ENCODE peak calls at places on chromosomes 2 and 18, in eight cellular contexts. C is tibial nerve; P is fibroblast of lung; K is CD4-positive, CD25-positive, alpha-beta regulatory T cell; Y is neural progenitor cell; X is neuronal stem cell; Z is cardiac muscle cell; L is esophagus squamous epithelium. D is an unnamed sample.

GRCh38 chr2:77161009-77161408 is 361.2 kb downstream of the LRRTM4 start:
- DNase-seq in C (no peak), P (peak; percentile 73), K (no peak), Y (no peak), X (no peak), Z (peak; percentile 3), L (no peak), D (no peak)

GRCh38 chr2:120013569-120014223 is 819 bp downstream of the EPB41L5 start:
- DNase-seq in C (no peak), P (peak; percentile 5), K (no peak), Y (no peak), X (no peak), Z (no peak), L (no peak), D (no peak)

GRCh38 chr2:168687314-168687713 is 115.1 kb upstream of the NOSTRIN start:
- DNase-seq in C (no peak), P (peak; percentile 36), K (no peak), Y (peak; percentile 21), X (no peak), Z (peak; percentile 39), L (no peak), D (no peak)

GRCh38 chr2:221323513-221323912 is 248.6 kb downstream of the EPHA4 start:
- DNase-seq in C (no peak), P (no peak), K (no peak), Y (no peak), X (no peak), Z (no peak), L (no peak), D (no peak)

GRCh38 chr2:136253288-136254004 is 135.5 kb upstream of the CXCR4 start:
- DNase-seq in C (no peak), P (no peak), K (no peak), Y (no peak), X (no peak), Z (no peak), L (no peak), D (no peak)

GRCh38 chr18:45652703-45653490 is 37.6 kb downstream of the SLC14A2 start:
- DNase-seq in C (no peak), P (peak; percentile 62), K (no peak), Y (no peak), X (no peak), Z (no peak), L (no peak), D (no peak)

GRCh38 chr2:171957061-171957460 is 34.8 kb downstream of the HAT1 start:
- DNase-seq in C (no peak), P (no peak), K (no peak), Y (peak; percentile 9), X (no peak), Z (peak; percentile 3), L (no peak), D (no peak)

GRCh38 chr18:27540126-27540525 is 355.0 kb upstream of the CHST9 start:
- DNase-seq in C (no peak), P (no peak), K (no peak), Y (peak; percentile 67), X (peak; percentile 32), Z (no peak), L (no peak), D (no peak)

GRCh38 chr18:35603528-35603927 is 22.0 kb downstream of the GALNT1 start:
- DNase-seq in C (no peak), P (no peak), K (no peak), Y (no peak), X (no peak), Z (no peak), L (no peak), D (no peak)
- H3K9me3 ChIP-seq in C (no peaks in the 10 kb centered on the region), P (no peaks in the 10 kb centered on the region), K (peaks cover 19% of the 10 kb centered on the region), Y (peaks cover 4% of the 10 kb centered on the region), X (peaks cover 51% of the 10 kb centered on the region), Z (no peaks in the 10 kb centered on the region), L (no peaks in the 10 kb centered on the region), D (peaks cover 9% of the 10 kb centered on the region)

DNA sequence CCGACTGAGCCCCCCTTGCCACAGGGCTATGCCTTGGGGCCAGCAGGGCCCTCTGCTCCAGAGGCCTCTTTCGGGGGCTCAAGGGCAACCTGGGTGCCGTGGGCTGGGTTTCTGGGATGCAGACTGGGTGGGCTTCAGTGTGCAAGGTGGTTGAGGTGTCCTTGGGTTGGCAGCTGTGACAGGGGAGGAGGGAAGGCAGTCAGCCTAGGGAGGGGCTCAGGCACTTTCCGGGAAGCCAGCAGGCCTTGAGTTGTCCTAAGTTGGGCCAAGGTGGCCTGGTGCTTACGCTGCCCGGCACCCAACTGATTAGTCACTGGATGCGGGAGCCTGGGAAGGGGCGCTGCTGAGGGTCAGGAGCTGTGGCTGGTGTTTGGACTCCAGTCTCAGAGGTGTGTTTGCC is 199.5 kb downstream of the TWIST2 start:
- DNase-seq in C (no peak), P (no peak), K (no peak), Y (no peak), X (no peak), Z (no peak), L (no peak), D (no peak)
- H3K9me3 ChIP-seq in C (no peaks in the 10 kb centered on the region), P (no peaks in the 10 kb centered on the region), K (no peaks in the 10 kb centered on the region), Y (no peaks in the 10 kb centered on the region), X (no peaks in the 10 kb centered on the region), Z (no peaks in the 10 kb centered on the region), L (no peaks in the 10 kb centered on the region), D (no peaks in the 10 kb centered on the region)

DNA sequence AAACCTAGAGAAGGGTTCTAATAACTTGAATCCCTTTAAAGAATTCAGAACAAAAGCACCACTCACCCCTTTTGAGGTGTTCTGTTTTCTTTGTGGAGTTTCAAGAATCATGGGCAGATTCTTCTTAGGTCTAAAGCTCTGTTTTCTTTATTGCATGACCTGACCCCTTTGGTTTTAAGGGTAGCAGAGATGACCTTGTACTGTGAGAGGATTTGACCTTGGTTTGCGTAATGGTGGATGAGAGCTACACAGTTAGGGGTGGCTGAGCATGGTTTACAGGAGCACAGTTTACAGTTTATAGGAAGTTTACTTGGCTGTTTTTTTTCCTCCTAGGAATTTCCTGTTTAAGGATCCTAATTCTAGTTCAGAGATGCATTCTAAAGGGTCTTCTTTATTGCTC is 1095.6 kb upstream of the NRXN1 start:
- DNase-seq in C (no peak), P (no peak), K (no peak), Y (no peak), X (no peak), Z (no peak), L (no peak), D (no peak)
- H3K9me3 ChIP-seq in C (no peaks in the 10 kb centered on the region), P (no peaks in the 10 kb centered on the region), K (no peaks in the 10 kb centered on the region), Y (peaks cover 9% of the 10 kb centered on the region), X (no peaks in the 10 kb centered on the region), Z (no peaks in the 10 kb centered on the region), L (no peaks in the 10 kb centered on the region), D (no peaks in the 10 kb centered on the region)

DNA sequence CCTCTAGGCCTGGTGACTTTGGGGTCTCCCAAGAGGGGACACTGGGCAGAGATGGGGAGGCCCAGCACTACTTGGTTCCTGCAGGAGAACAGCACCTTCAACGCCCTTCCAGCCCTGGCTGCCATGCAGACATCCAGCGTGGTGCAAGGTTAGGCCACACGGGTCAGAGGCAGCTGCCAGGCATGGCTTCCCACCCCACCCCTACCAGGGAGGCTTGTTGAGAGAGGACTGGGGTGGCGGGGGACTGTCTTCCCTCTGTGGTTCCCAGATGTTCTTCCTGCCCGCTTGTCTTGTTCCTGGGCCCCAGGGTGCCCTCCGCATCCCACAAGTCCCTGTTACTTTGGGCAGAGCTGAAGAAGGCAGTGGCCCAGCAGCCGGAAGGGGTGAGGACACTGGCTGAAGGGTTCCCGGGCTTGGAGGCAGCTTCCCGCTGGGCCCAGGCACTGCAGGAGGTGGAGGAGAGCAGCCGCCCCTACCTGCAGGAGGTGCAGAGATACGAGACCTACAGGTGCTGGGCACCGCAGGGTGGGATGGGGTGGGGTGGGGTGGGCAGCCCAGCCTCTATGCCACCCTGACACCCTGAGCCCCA is 4.5 kb downstream of the PROM2 start:
- DNase-seq in C (no peak), P (no peak), K (no peak), Y (no peak), X (no peak), Z (no peak), L (no peak), D (no peak)
- H3K9me3 ChIP-seq in C (no peaks in the 10 kb centered on the region), P (no peaks in the 10 kb centered on the region), K (no peaks in the 10 kb centered on the region), Y (no peaks in the 10 kb centered on the region), X (no peaks in the 10 kb centered on the region), Z (no peaks in the 10 kb centered on the region), L (no peaks in the 10 kb centered on the region), D (no peaks in the 10 kb centered on the region)

DNA sequence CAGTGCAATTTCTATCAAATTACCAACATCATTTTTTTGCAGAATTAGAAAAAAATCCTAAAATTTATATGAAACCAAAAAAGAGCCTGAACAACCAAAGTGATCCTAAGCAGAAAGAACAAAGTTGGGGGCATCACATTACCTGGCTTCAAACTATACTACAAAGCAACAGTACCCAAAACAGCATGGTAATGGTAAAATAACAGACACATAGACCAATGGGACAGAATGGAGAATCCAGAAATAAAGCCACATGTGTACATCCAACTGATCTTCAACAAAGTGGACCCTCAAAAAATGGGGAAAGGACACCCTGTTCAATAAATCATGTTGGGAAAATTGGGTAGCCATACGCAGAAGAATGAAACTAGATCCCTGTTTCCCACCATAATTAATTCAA is 245.7 kb upstream of the CTAGE1 start:
- DNase-seq in C (no peak), P (no peak), K (no peak), Y (no peak), X (no peak), Z (no peak), L (no peak), D (no peak)
- H3K9me3 ChIP-seq in C (no peaks in the 10 kb centered on the region), P (no peaks in the 10 kb centered on the region), K (peaks cover under 1% of the 10 kb centered on the region), Y (no peaks in the 10 kb centered on the region), X (no peaks in the 10 kb centered on the region), Z (no peaks in the 10 kb centered on the region), L (no peaks in the 10 kb centered on the region), D (no peaks in the 10 kb centered on the region)

GRCh38 chr18:71324356-71324755 is 1035.5 kb downstream of the SOCS6 start:
- DNase-seq in C (no peak), P (no peak), K (no peak), Y (no peak), X (no peak), Z (no peak), L (no peak), D (no peak)

GRCh38 chr18:71327443-71328120 is 1038.7 kb downstream of the SOCS6 start:
- DNase-seq in C (no peak), P (no peak), K (no peak), Y (no peak), X (no peak), Z (peak; percentile 24), L (no peak), D (no peak)

GRCh38 chr18:71321319-71321718 is 1032.5 kb downstream of the SOCS6 start:
- DNase-seq in C (no peak), P (no peak), K (no peak), Y (no peak), X (no peak), Z (no peak), L (no peak), D (no peak)

GRCh38 chr18:71322201-71322600 is 1033.4 kb downstream of the SOCS6 start:
- DNase-seq in C (no peak), P (no peak), K (no peak), Y (no peak), X (no peak), Z (no peak), L (no peak), D (no peak)

DNA sequence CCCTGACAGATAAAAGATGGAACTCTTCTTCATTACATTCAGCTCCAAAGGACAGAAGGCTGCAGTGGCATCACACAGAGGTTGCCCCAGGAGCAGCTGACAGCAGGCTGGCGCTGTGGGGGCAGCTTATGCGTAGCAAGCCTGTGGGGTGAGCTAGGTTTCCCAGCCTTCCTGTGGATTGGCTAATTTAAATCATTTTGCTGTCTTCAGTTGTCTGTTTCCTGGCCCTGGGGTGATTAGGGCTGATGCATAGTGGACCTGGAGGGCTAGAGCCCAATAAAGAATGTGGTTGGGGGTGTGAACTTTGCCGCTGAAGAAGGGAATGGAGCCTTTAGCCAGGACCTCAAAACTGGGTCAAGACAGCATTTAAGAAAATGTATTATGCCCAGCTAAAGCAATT is 1038.0 kb downstream of the SOCS6 start:
- DNase-seq in C (no peak), P (no peak), K (no peak), Y (no peak), X (no peak), Z (no peak), L (no peak), D (no peak)
- H3K9me3 ChIP-seq in C (no peaks in the 10 kb centered on the region), P (no peaks in the 10 kb centered on the region), K (no peaks in the 10 kb centered on the region), Y (no peaks in the 10 kb centered on the region), X (no peaks in the 10 kb centered on the region), Z (no peaks in the 10 kb centered on the region), L (no peaks in the 10 kb centered on the region), D (no peaks in the 10 kb centered on the region)

D was measured in T-helper 17 cell.